ENCODE peak calls at places on chromosomes 6 and 20, in eight cellular contexts. N is MM.1S, E is Karpas-422, L is GM23248, X is HCT116, W is SK-N-SH, G is keratinocyte, J is mammary epithelial cell. K is an unnamed sample. For H3K4me1 and H3K79me2, the result is how much of the 10 kb centered on the place peaks cover.

GRCh38 chr6:72819609-72820008 is 197.7 kb downstream of the KCNQ5 start:
- DNase-seq in N (no peak), E (no peak), L (no peak), X (no peak), W (no peak), G (no peak), J (peak), K (peak)

GRCh38 chr6:82959385-82959941 is 106.2 kb downstream of the UBE3D start:
- DNase-seq in N (no peak), E (no peak), L (peak), X (no peak), W (no peak), G (no peak), J (no peak), K (peak)

GRCh38 chr6:11785449-11785951 is 6.9 kb upstream of the ADTRP start:
- DNase-seq in N (no peak), E (no peak), L (no peak), X (no peak), W (no peak), G (no peak), J (peak), K (no peak)

GRCh38 chr6:106511274-106512047 is 117.8 kb downstream of the RTN4IP1 start:
- DNase-seq in N (no peak), E (peak), L (peak), X (no peak), W (peak), G (no peak), J (peak), K (peak)

GRCh38 chr6:100479180-100480035 is 14.7 kb upstream of the SIM1 start:
- DNase-seq in N (peak), E (peak), L (peak), X (peak), W (no peak), G (no peak), J (no peak), K (peak)

GRCh38 chr20:6635034-6635736 is 132.3 kb upstream of the BMP2 start:
- DNase-seq in N (peak), E (no peak), L (no peak), X (no peak), W (no peak), G (no peak), J (no peak), K (no peak)

GRCh38 chr6:6969761-6970223 is 138.0 kb upstream of the RREB1 start:
- DNase-seq in N (no peak), E (no peak), L (no peak), X (peak), W (no peak), G (peak), J (peak), K (peak)

GRCh38 chr20:32333181-32333987 is 24.7 kb upstream of the ASXL1 start:
- DNase-seq in N (peak), E (peak), L (no peak), X (no peak), W (no peak), G (no peak), J (no peak), K (no peak)

GRCh38 chr20:40562031-40562430 is 127.0 kb downstream of the MAFB start:
- DNase-seq in N (no peak), E (no peak), L (peak), X (no peak), W (no peak), G (no peak), J (peak), K (peak)

GRCh38 chr6:93792751-93793150 is 373.4 kb upstream of the EPHA7 start:
- DNase-seq in N (no peak), E (no peak), L (peak), X (no peak), W (no peak), G (no peak), J (no peak), K (no peak)

GRCh38 chr6:39298061-39298460 is 16.2 kb downstream of the KCNK17 start:
- DNase-seq in N (no peak), E (no peak), L (no peak), X (no peak), W (no peak), G (no peak), J (no peak), K (no peak)

GRCh38 chr6:142942805-142943227 is 2.2 kb downstream of the HIVEP2 start:
- DNase-seq in N (peak), E (peak), L (peak), X (no peak), W (peak), G (no peak), J (peak), K (no peak)

GRCh38 chr6:85464722-85465150 is 14.9 kb downstream of the NT5E start:
- DNase-seq in N (no peak), E (no peak), L (peak), X (peak), W (no peak), G (peak), J (peak), K (no peak)

GRCh38 chr20:49899551-49900383 is 15.6 kb downstream of the SPATA2 start:
- DNase-seq in N (no peak), E (no peak), L (no peak), X (no peak), W (no peak), G (no peak), J (no peak), K (no peak)

GRCh38 chr6:29462022-29462421 is 5.1 kb downstream of the OR2H1 start:
- DNase-seq in N (no peak), E (no peak), L (no peak), X (no peak), W (no peak), G (no peak), J (no peak), K (no peak)

GRCh38 chr6:132147530-132148011 is 196.4 kb upstream of the CCN2 start:
- DNase-seq in N (no peak), E (no peak), L (peak), X (no peak), W (no peak), G (no peak), J (no peak), K (peak)

GRCh38 chr6:157650801-157651200 is 172.2 kb upstream of the SNX9 start:
- DNase-seq in N (no peak), E (no peak), L (no peak), X (no peak), W (no peak), G (no peak), J (no peak), K (no peak)

GRCh38 chr6:39440039-39440426 is 117.5 kb upstream of the KCNK16 start:
- DNase-seq in N (no peak), E (no peak), L (peak), X (no peak), W (no peak), G (no peak), J (peak), K (no peak)

GRCh38 chr6:90938116-90938515 is 351.2 kb upstream of the MAP3K7 start:
- DNase-seq in N (no peak), E (no peak), L (peak), X (no peak), W (no peak), G (peak), J (peak), K (no peak)

GRCh38 chr6:112434896-112435295 is 87.8 kb downstream of the RFPL4B start:
- DNase-seq in N (no peak), E (no peak), L (no peak), X (no peak), W (no peak), G (no peak), J (no peak), K (no peak)

GRCh38 chr6:133198725-133199124 is 42.4 kb upstream of the EYA4 start:
- DNase-seq in N (no peak), E (no peak), L (no peak), X (peak), W (no peak), G (peak), J (peak), K (no peak)

GRCh38 chr6:34516391-34517324 is 39.5 kb downstream of the SPDEF start:
- DNase-seq in N (no peak), E (no peak), L (no peak), X (no peak), W (peak), G (no peak), J (no peak), K (no peak)

GRCh38 chr6:105810105-105810921 is 275.8 kb upstream of the PRDM1 start:
- DNase-seq in N (peak), E (no peak), L (peak), X (peak), W (no peak), G (peak), J (peak), K (peak)

GRCh38 chr20:46099491-46100287 is 9.9 kb upstream of the NCOA5 start:
- DNase-seq in N (peak), E (peak), L (peak), X (no peak), W (no peak), G (no peak), J (peak), K (peak)

DNA sequence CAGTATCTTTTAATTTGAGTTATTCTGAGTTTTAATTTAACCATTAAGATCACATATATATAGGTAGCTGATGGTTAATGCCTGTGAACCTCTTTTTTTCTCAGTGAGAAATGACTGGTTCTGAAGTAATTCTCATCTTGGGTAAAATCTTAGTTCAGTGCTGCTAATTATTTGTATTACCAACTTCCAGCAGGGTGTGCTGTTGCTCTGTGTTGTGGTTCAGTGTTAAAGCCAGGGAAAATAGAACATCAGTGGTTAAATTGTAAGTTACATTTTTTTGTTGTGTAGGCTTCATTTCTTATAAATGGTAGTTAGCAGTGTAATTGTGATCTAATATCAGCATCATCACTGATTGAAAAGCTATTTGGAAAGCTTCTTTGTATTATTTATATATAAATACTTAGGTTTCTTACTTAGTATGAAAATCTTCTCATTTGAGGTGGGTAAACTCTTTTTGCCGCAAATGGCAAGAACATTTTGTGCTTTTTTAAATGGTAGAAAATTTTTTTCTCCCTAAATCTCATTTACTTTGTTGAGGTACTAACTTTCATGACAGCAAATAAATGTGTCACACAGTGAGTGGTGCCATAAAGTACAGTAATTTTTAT is 43.7 kb downstream of the CDC5L start:
- DNase-seq in N (peak), E (peak), L (peak), X (peak), W (peak), G (no peak), J (peak), K (peak)
- H3K27ac ChIP-seq in N (no peak), E (no peak), L (no peak), X (no peak), W (no peak), G (no peak), J (no peak), K (no peak)

DNA sequence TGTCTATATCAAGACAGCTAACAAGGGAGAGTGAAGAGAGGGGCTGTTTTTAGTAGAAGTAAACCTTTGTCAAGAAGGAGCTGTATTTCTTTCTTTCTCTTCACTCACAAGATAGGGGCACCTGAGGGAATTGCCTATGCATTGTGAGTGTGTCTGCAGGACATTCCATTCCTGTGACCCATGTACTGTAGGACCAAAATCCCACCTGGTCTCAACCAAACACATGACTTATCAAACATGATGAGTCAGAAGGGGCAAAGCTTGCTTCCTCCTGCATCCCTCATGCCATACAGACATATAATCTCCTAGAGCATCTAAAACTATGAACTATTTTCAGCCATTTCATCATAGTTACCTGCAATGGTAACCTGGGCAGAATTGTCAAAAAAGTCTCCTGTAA is 21.8 kb downstream of the PKHD1 start:
- DNase-seq in N (no peak), E (no peak), L (no peak), X (no peak), W (no peak), G (peak), J (peak), K (peak)
- H3K4me1 ChIP-seq in N (under half), E (under half), L (under half), X (under half), W (under half), G (under half), J (under half), K (under half)

GRCh38 chr6:32187009-32187709 is 2.8 kb downstream of the PBX2 start:
- DNase-seq in N (no peak), E (peak), L (no peak), X (no peak), W (no peak), G (no peak), J (no peak), K (no peak)
- H3K79me2 ChIP-seq in N (under half), E (under half), L (under half), X (under half), W (under half), G (under half), J (under half), K (under half)

DNA sequence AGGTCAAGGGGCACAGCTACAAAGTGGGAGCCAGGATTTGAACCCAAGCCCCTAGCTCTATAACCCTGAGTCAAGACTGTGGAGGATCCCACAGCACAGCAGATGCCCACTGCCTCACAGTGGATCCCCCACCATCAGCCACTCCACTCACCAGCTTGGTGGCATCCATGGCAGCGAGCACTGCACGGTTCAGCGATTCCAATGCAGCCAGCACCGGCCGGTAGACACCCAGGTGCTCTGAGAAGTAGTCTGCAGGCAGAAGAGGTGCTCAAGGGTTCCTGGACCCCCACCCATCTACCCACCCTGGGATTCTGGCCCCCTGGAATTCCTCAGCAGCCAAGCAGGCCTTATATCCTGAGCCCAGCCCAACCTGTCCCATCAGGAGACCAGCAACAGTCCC is 2.5 kb downstream of the ACTL10 start:
- DNase-seq in N (no peak), E (peak), L (no peak), X (no peak), W (no peak), G (no peak), J (no peak), K (no peak)
- H3K27ac ChIP-seq in N (no peak), E (peak), L (no peak), X (no peak), W (no peak), G (no peak), J (no peak), K (no peak)